ENCODE peak calls at places on chromosome 1, in nine cellular contexts. B is HL-60; X is KBM-7; Z is naive thymus-derived CD4-positive, alpha-beta T cell; Q is retina; D is NCI-H1417; A is WTC11; I is adipocyte; R is activated T-helper 1 cell treated with anti-CD3 and anti-CD28 coated beads, Interleukin-2, amount 50 U/mL, for 16 hours. C is an unnamed sample.

GRCh38 chr1:154329152-154329521 is 3.8 kb downstream of the ATP8B2 start:
- DNase-seq in X (no peak), Z (no peak), B (no peak), R (no peak), A (peak), I (peak), Q (peak), D (peak), C (no peak)

GRCh38 chr1:51331206-51332100 is 1.1 kb upstream of the TTC39A start:
- DNase-seq in B (peak), Q (peak), A (no peak), X (peak), Z (no peak), D (peak), I (peak), R (no peak), C (peak)

GRCh38 chr1:52237430-52237829 is 95.5 kb downstream of the ZFYVE9 start:
- DNase-seq in B (peak), Q (no peak), D (no peak), A (no peak), Z (no peak), R (no peak), I (no peak), X (peak), C (no peak)

GRCh38 chr1:202815120-202815519 is 4.4 kb downstream of the PCAT6 start:
- DNase-seq in Q (no peak), I (no peak), D (no peak), R (no peak), A (no peak), Z (no peak), B (no peak), X (no peak), C (no peak)

GRCh38 chr1:22884806-22885559 is 87.7 kb downstream of the LACTBL1 start:
- DNase-seq in R (no peak), B (no peak), A (no peak), Q (no peak), Z (no peak), I (no peak), X (no peak), D (no peak), C (no peak)

GRCh38 chr1:111032295-111032897 is 68.7 kb upstream of the LRIF1 start:
- DNase-seq in B (peak), X (peak), I (peak), Z (no peak), A (no peak), D (peak), Q (peak), R (peak), C (peak)

GRCh38 chr1:97906567-97907228 is 14.1 kb downstream of the DPYD start:
- DNase-seq in B (peak), R (no peak), A (no peak), X (no peak), Q (no peak), D (peak), I (peak), Z (no peak), C (peak)

GRCh38 chr1:110587906-110588305 is 18.3 kb downstream of the KCNA2 start:
- DNase-seq in B (no peak), D (no peak), I (no peak), A (no peak), Q (no peak), R (no peak), Z (no peak), X (no peak), C (no peak)

GRCh38 chr1:23741609-23742008 is 1.7 kb upstream of the ELOA start:
- DNase-seq in R (no peak), A (no peak), I (peak), B (no peak), D (no peak), Z (no peak), Q (no peak), X (no peak), C (no peak)

GRCh38 chr1:183506561-183506960 is 34.3 kb downstream of the SMG7 start:
- DNase-seq in X (no peak), I (no peak), A (no peak), B (no peak), Q (no peak), D (no peak), R (no peak), Z (no peak), C (no peak)

GRCh38 chr1:68232354-68233148 is at the start of gene WLS:
- DNase-seq in R (no peak), X (peak), Q (peak), D (peak), B (peak), A (peak), I (peak), Z (no peak), C (peak)

GRCh38 chr1:43783671-43784205 is 76.4 kb downstream of the ST3GAL3 start:
- DNase-seq in A (no peak), I (no peak), X (peak), D (peak), R (no peak), Q (no peak), B (no peak), Z (no peak), C (no peak)

GRCh38 chr1:35883681-35884155 is 709 bp downstream of the AGO1 start:
- DNase-seq in Q (no peak), D (peak), I (peak), B (no peak), R (peak), A (peak), Z (peak), X (no peak), C (peak)

GRCh38 chr1:116777831-116778830 is 23.9 kb downstream of the CD2 start:
- DNase-seq in B (no peak), Z (no peak), Q (no peak), I (peak), X (no peak), A (no peak), D (no peak), R (no peak), C (no peak)

GRCh38 chr1:96973605-96974004 is 252.0 kb downstream of the PTBP2 start:
- DNase-seq in X (no peak), R (no peak), Q (no peak), A (no peak), B (no peak), Z (no peak), I (no peak), D (peak), C (no peak)

GRCh38 chr1:24928631-24929090 is 1.4 kb downstream of the RUNX3 start:
- DNase-seq in Q (peak), I (peak), R (peak), A (no peak), Z (peak), D (peak), X (peak), B (peak), C (peak)

GRCh38 chr1:185091480-185091879 is 46.1 kb downstream of the RNF2 start:
- DNase-seq in R (no peak), A (no peak), D (peak), Z (no peak), Q (no peak), I (no peak), X (no peak), B (no peak), C (no peak)

GRCh38 chr1:163744488-163744887 is 422.7 kb downstream of the NUF2 start:
- DNase-seq in A (no peak), I (no peak), B (no peak), X (no peak), Z (no peak), R (no peak), D (no peak), Q (no peak), C (no peak)

GRCh38 chr1:202160377-202160940 is at the start of gene PTPN7:
- DNase-seq in X (peak), A (no peak), D (no peak), Z (peak), B (peak), Q (no peak), R (peak), I (no peak), C (no peak)

GRCh38 chr1:229379901-229380300 is 37.1 kb upstream of the CCSAP start:
- DNase-seq in R (no peak), B (no peak), Z (no peak), Q (peak), I (peak), X (no peak), D (no peak), A (no peak), C (no peak)

GRCh38 chr1:76933847-76934657 is 66.8 kb downstream of the ST6GALNAC5 start:
- DNase-seq in D (peak), Z (no peak), X (no peak), A (no peak), B (no peak), R (no peak), Q (no peak), I (no peak), C (no peak)

GRCh38 chr1:181783208-181783607 is 278.3 kb downstream of the ZNF648 start:
- DNase-seq in B (no peak), X (no peak), I (no peak), Z (no peak), R (no peak), A (no peak), Q (no peak), D (no peak), C (no peak)

GRCh38 chr1:43947061-43947889 is 525 bp downstream of the IPO13 start:
- DNase-seq in X (peak), I (no peak), R (no peak), A (no peak), B (no peak), Q (no peak), Z (no peak), D (no peak), C (no peak)

GRCh38 chr1:50704126-50704525 is 255.9 kb downstream of the FAF1 start:
- DNase-seq in Z (no peak), I (peak), Q (peak), B (peak), X (peak), D (peak), A (no peak), R (no peak), C (peak)

GRCh38 chr1:207277241-207277640 is 44.2 kb upstream of the CD55 start:
- DNase-seq in A (no peak), B (no peak), Z (no peak), Q (no peak), I (no peak), R (no peak), X (no peak), D (no peak), C (no peak)

GRCh38 chr1:57957576-57957975 is 533.7 kb upstream of the DAB1 start:
- DNase-seq in B (no peak), X (no peak), Q (no peak), Z (no peak), A (no peak), D (no peak), I (no peak), R (no peak), C (no peak)

GRCh38 chr1:150085406-150085805 is 17.8 kb downstream of the VPS45 start:
- DNase-seq in Q (no peak), Z (no peak), R (no peak), B (no peak), I (no peak), A (no peak), X (no peak), D (no peak), C (no peak)

GRCh38 chr1:18021242-18021641 is 86.4 kb upstream of the IGSF21 start:
- DNase-seq in A (no peak), X (no peak), I (no peak), B (no peak), Q (no peak), Z (no peak), D (no peak), R (no peak), C (no peak)

GRCh38 chr1:14363191-14363590 is 235.3 kb upstream of the KAZN start:
- DNase-seq in I (no peak), Q (no peak), Z (no peak), D (no peak), R (no peak), A (no peak), X (no peak), B (no peak), C (no peak)

GRCh38 chr1:27402349-27402754 is 9.9 kb downstream of the GPR3 start:
- DNase-seq in Q (peak), X (peak), Z (no peak), D (no peak), B (peak), I (peak), R (no peak), A (peak), C (no peak)

GRCh38 chr1:19156676-19157075 is 53.4 kb downstream of the UBR4 start:
- DNase-seq in R (no peak), A (no peak), X (peak), B (peak), I (peak), Q (no peak), Z (no peak), D (no peak), C (no peak)